ENCODE peak calls at places on chromosome 11, in ten cellular contexts. W is stimulated activated CD8-positive, alpha-beta memory T cell treated with anti-CD3 and anti-CD28 coated beads, Interleukin-15, amount 100 ng/mL, for 1 hour; N is left ventricle myocardium inferior; Z is left colon; J is nephron progenitor cell; H is SK-MEL-5; P is stomach; X is brain pericyte; V is stimulated activated CD4-positive, alpha-beta T cell treated with anti-CD3 and anti-CD28 coated beads, Interleukin-15, amount 100 ng/mL, for 24 hours; D is SHP77 treated with DMSO at 0.1 percent for 48 hours. U is an unnamed sample.

GRCh38 chr11:11148104-11148509 is 204.9 kb downstream of the CSNK2A3 start:
- DNase-seq in P (no peak), Z (peak), W (no peak), H (peak), N (peak), X (no peak), D (no peak), J (peak), V (peak), U (no peak)

GRCh38 chr11:62182147-62182869 is 7.7 kb upstream of the SCGB1D1 start:
- DNase-seq in D (no peak), V (no peak), J (no peak), X (no peak), P (no peak), H (no peak), N (no peak), W (no peak), Z (no peak), U (no peak)

GRCh38 chr11:1757861-1758610 is 5.7 kb downstream of the CTSD start:
- DNase-seq in W (no peak), V (peak), N (no peak), H (no peak), Z (peak), D (no peak), J (no peak), X (no peak), P (no peak), U (no peak)

GRCh38 chr11:95676280-95676679 is 113.3 kb downstream of the FAM76B start:
- DNase-seq in W (no peak), V (no peak), H (no peak), X (no peak), Z (no peak), D (no peak), P (no peak), N (no peak), J (no peak), U (no peak)

GRCh38 chr11:96391698-96392307 is 2.0 kb downstream of the JRKL start:
- DNase-seq in H (no peak), P (no peak), V (no peak), Z (no peak), N (no peak), X (no peak), J (no peak), W (no peak), D (no peak), U (peak)

GRCh38 chr11:75237050-75237449 is 3.5 kb upstream of the TPBGL start:
- DNase-seq in H (no peak), W (no peak), X (no peak), P (no peak), Z (no peak), D (no peak), V (no peak), J (no peak), N (no peak), U (no peak)

GRCh38 chr11:62789576-62789975 is 2.2 kb downstream of the TMEM223 start:
- DNase-seq in N (no peak), J (no peak), Z (no peak), P (no peak), W (no peak), X (no peak), H (no peak), D (no peak), V (no peak), U (no peak)

GRCh38 chr11:64858467-64859401 is 14.3 kb upstream of the CDC42BPG start:
- DNase-seq in W (no peak), H (no peak), N (peak), P (peak), V (peak), D (no peak), Z (peak), J (no peak), X (no peak), U (no peak)

GRCh38 chr11:10450451-10451398 is 4.3 kb upstream of the AMPD3 start:
- DNase-seq in H (no peak), W (no peak), X (no peak), V (peak), Z (peak), J (peak), D (no peak), N (peak), P (peak), U (no peak)

GRCh38 chr11:73262851-73263495 is 9.2 kb upstream of the P2RY6 start:
- DNase-seq in V (no peak), D (no peak), Z (no peak), N (no peak), X (no peak), P (no peak), W (no peak), H (no peak), J (no peak), U (no peak)

GRCh38 chr11:116707250-116707649 is 65.5 kb downstream of the BUD13 start:
- DNase-seq in D (no peak), V (no peak), W (no peak), J (no peak), Z (peak), X (no peak), P (peak), N (no peak), H (no peak), U (no peak)

U was measured in lung microvascular endothelial cell.